ENCODE peak calls at places on chromosome 1, in seven cellular contexts. U is heart right ventricle, N is tibial artery, E is MM.1S, X is HepG2, C is right lobe of liver, L is Panc1. D is an unnamed sample.

GRCh38 chr1:232553050-232553754 is 76.7 kb downstream of the SIPA1L2 start:
- DNase-seq in U (peak; percentile 89), N (no peak), E (no peak), X (no peak), C (peak; percentile 54), L (no peak), D (peak; percentile 67)

GRCh38 chr1:1755852-1756251 is 22.4 kb downstream of the NADK start:
- DNase-seq in U (no peak), N (no peak), E (no peak), X (no peak), C (peak; percentile 24), L (no peak), D (no peak)

GRCh38 chr1:88502814-88503339 is 181.2 kb upstream of the PKN2 start:
- DNase-seq in U (no peak), N (no peak), E (no peak), X (no peak), C (no peak), L (no peak), D (no peak)

GRCh38 chr1:43822040-43822439 is 111.6 kb upstream of the ARTN start:
- DNase-seq in U (no peak), N (peak; percentile 32), E (no peak), X (no peak), C (no peak), L (peak; percentile 88), D (no peak)

GRCh38 chr1:168452329-168452728 is 91.5 kb downstream of the XCL2 start:
- DNase-seq in U (no peak), N (no peak), E (no peak), X (no peak), C (no peak), L (no peak), D (no peak)

GRCh38 chr1:61825398-61825797 is 83.1 kb downstream of the PATJ start:
- DNase-seq in U (no peak), N (no peak), E (no peak), X (no peak), C (no peak), L (no peak), D (peak; percentile 21)

GRCh38 chr1:237799762-237800474 is 90.8 kb downstream of the ZP4 start:
- DNase-seq in U (peak; percentile 35), N (no peak), E (peak; percentile 90), X (peak; percentile 43), C (peak; percentile 85), L (no peak), D (peak; percentile 74)

GRCh38 chr1:184158911-184159701 is 107.6 kb downstream of the TSEN15 start:
- DNase-seq in U (no peak), N (no peak), E (no peak), X (no peak), C (no peak), L (no peak), D (no peak)

GRCh38 chr1:3306583-3307285 is 147.7 kb upstream of the ARHGEF16 start:
- DNase-seq in U (no peak), N (no peak), E (no peak), X (no peak), C (no peak), L (no peak), D (peak; percentile 80)

GRCh38 chr1:50308883-50309282 is 114.4 kb downstream of the DMRTA2 start:
- DNase-seq in U (peak; percentile 15), N (no peak), E (peak; percentile 54), X (peak; percentile 26), C (no peak), L (no peak), D (peak; percentile 85)

GRCh38 chr1:185244015-185244747 is 72.9 kb downstream of the IVNS1ABP start:
- DNase-seq in U (no peak), N (no peak), E (no peak), X (no peak), C (no peak), L (no peak), D (peak; percentile 54)

GRCh38 chr1:167105841-167106461 is 12.1 kb downstream of the STYXL2 start:
- DNase-seq in U (no peak), N (no peak), E (no peak), X (no peak), C (no peak), L (no peak), D (no peak)

GRCh38 chr1:162141273-162142023 is 72.0 kb downstream of the NOS1AP start:
- DNase-seq in U (no peak), N (no peak), E (no peak), X (peak; percentile 31), C (no peak), L (no peak), D (peak; percentile 64)

GRCh38 chr1:240734001-240734400 is 122.0 kb upstream of the GREM2 start:
- DNase-seq in U (no peak), N (no peak), E (no peak), X (no peak), C (no peak), L (no peak), D (no peak)

GRCh38 chr1:200916152-200916551 is 21.5 kb downstream of the INAVA start:
- DNase-seq in U (no peak), N (no peak), E (no peak), X (no peak), C (no peak), L (no peak), D (no peak)

GRCh38 chr1:167304165-167304564 is 83.5 kb downstream of the POU2F1 start:
- DNase-seq in U (no peak), N (no peak), E (no peak), X (no peak), C (no peak), L (no peak), D (no peak)

GRCh38 chr1:31376374-31377134 is 3.7 kb upstream of the FABP3 start:
- DNase-seq in U (no peak), N (no peak), E (no peak), X (peak; percentile 32), C (no peak), L (no peak), D (peak; percentile 84)

GRCh38 chr1:159171688-159172501 is 480 bp downstream of the CADM3 start:
- DNase-seq in U (no peak), N (peak; percentile 33), E (no peak), X (no peak), C (no peak), L (no peak), D (peak; percentile 56)

GRCh38 chr1:238916828-238917227 is 469.5 kb upstream of the CHRM3 start:
- DNase-seq in U (no peak), N (no peak), E (no peak), X (no peak), C (no peak), L (no peak), D (no peak)

GRCh38 chr1:183278736-183279591 is 92.9 kb downstream of the LAMC2 start:
- DNase-seq in U (no peak), N (no peak), E (no peak), X (no peak), C (no peak), L (no peak), D (no peak)

GRCh38 chr1:169060010-169060722 is 46.3 kb upstream of the ATP1B1 start:
- DNase-seq in U (no peak), N (no peak), E (no peak), X (peak; percentile 85), C (no peak), L (no peak), D (no peak)

GRCh38 chr1:17109897-17110554 is 9.2 kb downstream of the PADI2 start:
- DNase-seq in U (no peak), N (no peak), E (no peak), X (no peak), C (no peak), L (no peak), D (no peak)
- H3K27ac ChIP-seq in U (no peak overlapping the region), N (no peak overlapping the region), E (no peak overlapping the region), X (no peak overlapping the region), C (no peak overlapping the region), L (peak overlapping the region; percentile 49), D (no peak overlapping the region)

GRCh38 chr1:113929750-113930498 is 800 bp downstream of the HIPK1 start:
- DNase-seq in U (peak; percentile 17), N (peak; percentile 41), E (peak; percentile 17), X (no peak), C (peak; percentile 63), L (no peak), D (peak; percentile 34)
- TF ChIP-seq CTCF in U (no peak), N (no peak), E (no peak), X (peak; percentile 37), C (peak; percentile 33), L (peak; percentile 32), D (peak; percentile 23)

DNA sequence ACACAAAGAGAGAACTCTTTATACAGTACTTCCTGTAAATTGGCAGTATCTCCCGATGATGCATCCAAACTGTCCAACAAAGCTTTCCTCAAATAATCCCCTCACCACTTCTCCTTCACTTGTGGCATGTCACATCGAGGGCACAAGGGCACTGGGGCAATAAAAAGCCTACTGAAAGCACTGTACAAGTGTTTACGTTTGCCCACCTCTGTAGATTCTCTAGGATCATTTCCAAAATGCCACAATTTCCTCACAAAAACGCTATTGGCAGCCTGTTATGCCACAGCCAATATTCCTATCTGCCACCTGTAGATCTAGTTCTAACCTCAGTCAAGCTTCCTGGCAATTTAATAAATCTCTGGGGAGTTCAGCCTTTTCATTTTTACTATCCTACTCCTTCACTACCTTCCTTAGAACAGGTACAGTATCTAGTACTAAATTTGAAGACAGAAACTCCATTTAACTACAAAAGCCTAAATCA is 39.9 kb downstream of the HNRNPR start:
- DNase-seq in U (no peak), N (no peak), E (no peak), X (no peak), C (no peak), L (no peak), D (no peak)
- H3K27ac ChIP-seq in U (no peak overlapping the region), N (no peak overlapping the region), E (no peak overlapping the region), X (no peak overlapping the region), C (no peak overlapping the region), L (no peak overlapping the region), D (peak overlapping the region; percentile 36)

GRCh38 chr1:150067184-150068182 is at the start of gene VPS45:
- DNase-seq in U (peak; percentile 92), N (peak; percentile 91), E (peak; percentile 96), X (peak; percentile 93), C (peak; percentile 89), L (peak; percentile 79), D (peak; percentile 92)
- TF ChIP-seq CTCF in U (no peak), N (peak; percentile 45), E (peak; percentile 73), X (peak; percentile 13), C (no peak), L (no peak), D (peak; percentile 17)

GRCh38 chr1:207918016-207918415 is 7.1 kb upstream of the CD34 start:
- DNase-seq in U (no peak), N (no peak), E (no peak), X (no peak), C (no peak), L (no peak), D (no peak)
- H3K27ac ChIP-seq in U (no peak overlapping the region), N (no peak overlapping the region), E (no peak overlapping the region), X (no peak overlapping the region), C (no peak overlapping the region), L (no peak overlapping the region), D (no peak overlapping the region)

GRCh38 chr1:9689011-9689706 is 37.6 kb downstream of the PIK3CD start:
- DNase-seq in U (peak; percentile 78), N (peak; percentile 82), E (peak; percentile 61), X (peak; percentile 48), C (peak; percentile 89), L (no peak), D (peak; percentile 81)
- TF ChIP-seq CTCF in U (no peak), N (no peak), E (no peak), X (no peak), C (no peak), L (no peak), D (no peak)